ENCODE peak calls at places on chromosome 3, in seven cellular contexts. G is body of pancreas, U is right lobe of liver, A is A549, X is heart left ventricle, F is spleen, Q is stomach. Y is an unnamed sample.

GRCh38 chr3:139225551-139225950 is 118.3 kb upstream of the MRPS22 start:
- DNase-seq in A (no peak), U (no peak), F (no peak), Q (no peak), G (peak; percentile 24), X (no peak), Y (no peak)

GRCh38 chr3:13268120-13268519 is 152.0 kb downstream of the NUP210 start:
- DNase-seq in A (no peak), U (peak; percentile 19), G (no peak), Q (no peak), X (no peak), F (no peak), Y (no peak)

GRCh38 chr3:128374746-128375445 is 91.8 kb downstream of the DNAJB8 start:
- DNase-seq in G (no peak), X (no peak), F (no peak), U (no peak), A (no peak), Q (no peak), Y (no peak)

GRCh38 chr3:159860727-159861126 is 127.9 kb upstream of the IL12A start:
- DNase-seq in G (no peak), F (no peak), U (no peak), A (no peak), X (no peak), Q (no peak), Y (no peak)

GRCh38 chr3:27943106-27943505 is 221.0 kb upstream of the EOMES start:
- DNase-seq in A (peak; percentile 36), U (no peak), F (no peak), G (peak; percentile 12), Q (no peak), X (no peak), Y (no peak)

GRCh38 chr3:58408906-58409305 is 24.7 kb downstream of the PDHB start:
- DNase-seq in U (no peak), X (no peak), G (no peak), A (no peak), Q (no peak), F (no peak), Y (no peak)

GRCh38 chr3:119125742-119126507 is 20.0 kb upstream of the TEX55 start:
- DNase-seq in X (no peak), Q (no peak), G (no peak), U (no peak), A (no peak), F (no peak), Y (no peak)

GRCh38 chr3:178436773-178437172 is 99.5 kb upstream of the KCNMB2 start:
- DNase-seq in U (no peak), F (no peak), A (peak; percentile 22), X (no peak), G (no peak), Q (no peak), Y (no peak)

GRCh38 chr3:38097446-38098375 is 39.2 kb downstream of the ACAA1 start:
- DNase-seq in G (no peak), F (no peak), Q (no peak), U (no peak), X (no peak), A (no peak), Y (no peak)

GRCh38 chr3:10224794-10225660 is 23.2 kb upstream of the TATDN2 start:
- DNase-seq in G (peak; percentile 79), U (peak; percentile 93), X (peak; percentile 75), A (peak; percentile 84), F (peak; percentile 83), Q (peak; percentile 83), Y (peak; percentile 70)

DNA sequence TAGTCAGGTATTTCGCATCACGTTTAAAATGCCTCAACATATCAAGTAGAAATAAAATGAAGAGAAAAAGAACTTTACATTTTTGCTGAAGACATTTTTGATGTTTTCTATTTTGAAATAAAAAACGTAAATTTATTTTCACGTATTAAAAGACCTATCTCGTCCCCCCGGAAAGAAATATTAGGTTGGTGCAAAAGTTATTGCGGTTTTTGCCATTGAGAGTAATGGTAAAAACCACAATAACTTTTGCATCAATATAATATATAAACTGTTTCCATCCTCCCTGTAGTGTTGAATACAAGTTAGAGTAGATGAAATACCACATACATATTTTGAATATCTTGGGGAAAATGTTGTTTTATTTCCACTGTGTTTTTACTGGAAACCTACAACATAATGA is 11.2 kb upstream of the ANO10 start:
- DNase-seq in F (no peak), X (no peak), G (no peak), U (no peak), Q (no peak), A (no peak), Y (no peak)
- TF ChIP-seq CTCF in F (no peak), X (no peak), G (no peak), U (no peak), Q (no peak), A (no peak), Y (no peak)

GRCh38 chr3:16103472-16103871 is 71.0 kb upstream of the GALNT15 start:
- DNase-seq in G (no peak), Q (no peak), F (no peak), X (no peak), U (no peak), A (no peak), Y (no peak)
- TF ChIP-seq POLR2A in G (no peak), Q (no peak), F (no peak), X (no peak), U (no peak), A (no peak), Y (no peak)

DNA sequence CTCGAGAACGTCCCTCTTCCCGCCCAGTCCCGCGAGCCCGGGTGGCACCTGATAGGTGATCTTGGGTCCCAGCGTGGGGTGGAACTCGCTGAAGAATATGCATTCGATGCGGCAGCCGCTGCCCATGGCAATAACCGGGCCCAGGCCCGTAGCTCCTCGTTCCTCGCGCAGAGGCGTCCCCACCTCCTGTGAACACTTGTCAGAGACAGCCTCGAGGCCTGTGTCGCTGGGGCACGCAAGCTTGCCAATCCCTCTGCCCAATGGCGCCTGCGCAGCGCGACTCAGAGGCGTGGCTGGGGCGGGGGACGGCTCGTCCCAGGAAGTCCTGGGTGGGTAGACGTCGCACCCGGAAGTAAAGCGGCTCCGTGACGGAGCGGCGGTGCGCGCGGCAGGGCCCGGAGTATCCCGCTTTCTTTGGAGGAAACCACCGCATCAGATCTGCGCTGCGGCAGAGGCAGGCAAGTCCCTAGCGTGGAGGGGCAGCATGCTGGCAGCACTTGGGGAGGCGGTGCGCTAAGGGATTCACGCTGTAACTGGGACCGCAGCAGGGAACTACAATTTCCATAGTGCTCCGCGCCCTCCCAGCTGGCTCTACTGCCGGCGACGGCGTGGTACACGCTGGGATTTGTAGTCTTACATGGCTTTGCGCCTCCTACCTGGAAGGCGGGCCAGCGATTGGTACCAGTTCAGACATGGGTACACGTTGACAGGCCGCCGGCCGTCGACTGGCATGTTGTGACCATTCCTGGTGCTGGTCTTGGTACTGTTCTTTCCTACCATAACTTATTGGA is at the start of the genes CYB561D2 and NPRL2:
- DNase-seq in U (peak; percentile 99), X (peak; percentile 96), F (peak; percentile 100), A (peak; percentile 92), Q (peak; percentile 98), G (peak; percentile 97), Y (peak; percentile 96)
- TF ChIP-seq CTCF in U (no peak), X (no peak), F (no peak), A (no peak), Q (no peak), G (no peak), Y (peak; percentile 19)

GRCh38 chr3:8962226-8962861 is 928 bp downstream of the RAD18 start:
- DNase-seq in A (no peak), Q (no peak), F (no peak), U (no peak), G (no peak), X (no peak), Y (no peak)

GRCh38 chr3:8964436-8965370 is 1.4 kb upstream of the RAD18 start:
- DNase-seq in F (no peak), X (no peak), A (peak; percentile 75), Q (peak; percentile 47), U (no peak), G (no peak), Y (peak; percentile 79)

GRCh38 chr3:8966820-8967348 is 3.6 kb upstream of the RAD18 start:
- DNase-seq in A (no peak), X (no peak), F (no peak), G (no peak), Q (no peak), U (no peak), Y (no peak)

GRCh38 chr3:8966150-8966819 is 3.0 kb upstream of the RAD18 start:
- DNase-seq in A (no peak), Q (no peak), F (no peak), U (no peak), X (no peak), G (no peak), Y (no peak)

GRCh38 chr3:8963137-8963853 is at the start of gene RAD18:
- DNase-seq in X (peak; percentile 89), G (peak; percentile 93), F (peak; percentile 96), Q (peak; percentile 94), U (peak; percentile 89), A (peak; percentile 92), Y (peak; percentile 85)
- TF ChIP-seq POLR2A in X (peak; percentile 43), G (peak; percentile 42), F (peak; percentile 6), Q (no peak), U (no peak), A (peak; percentile 43), Y (peak; percentile 36)

GRCh38 chr3:194204036-194204792 is 68.3 kb downstream of the HES1 start:
- DNase-seq in G (peak; percentile 26), Q (no peak), X (no peak), F (no peak), A (no peak), U (peak; percentile 60), Y (peak; percentile 19)
- TF ChIP-seq CTCF in G (no peak), Q (no peak), X (no peak), F (no peak), A (no peak), U (no peak), Y (no peak)

GRCh38 chr3:39147711-39148115 is 5.7 kb downstream of the CSRNP1 start:
- DNase-seq in X (peak; percentile 64), Q (no peak), F (peak; percentile 90), U (peak; percentile 62), A (no peak), G (no peak), Y (no peak)
- TF ChIP-seq POLR2A in X (no peak), Q (no peak), F (no peak), U (no peak), A (no peak), G (no peak), Y (no peak)

GRCh38 chr3:152291649-152292066 is 22.9 kb downstream of the MBNL1 start:
- DNase-seq in G (no peak), F (no peak), Q (no peak), A (no peak), U (no peak), X (no peak), Y (no peak)

GRCh38 chr3:152291238-152291637 is 22.5 kb downstream of the MBNL1 start:
- DNase-seq in X (no peak), F (no peak), G (no peak), U (no peak), Q (no peak), A (no peak), Y (no peak)

GRCh38 chr3:152290374-152290773 is 21.6 kb downstream of the MBNL1 start:
- DNase-seq in G (no peak), F (no peak), A (no peak), Q (no peak), X (no peak), U (no peak), Y (no peak)

GRCh38 chr3:152293607-152294006 is 24.9 kb downstream of the MBNL1 start:
- DNase-seq in F (no peak), X (no peak), A (no peak), G (no peak), Q (no peak), U (no peak), Y (no peak)

GRCh38 chr3:152292367-152292766 is 23.6 kb downstream of the MBNL1 start:
- DNase-seq in F (no peak), Q (no peak), G (no peak), U (no peak), X (no peak), A (no peak), Y (no peak)
- TF ChIP-seq CTCF in F (no peak), Q (no peak), G (no peak), U (no peak), X (no peak), A (no peak), Y (no peak)

Y was measured in prostate gland.